ENCODE peak calls at places on chromosomes 7 and 10, in six cellular contexts. M is BE2C, O is mesendoderm, N is right lobe of liver, S is A549, K is PC-9. B is an unnamed sample.

GRCh38 chr7:73799282-73800141 is 29.4 kb upstream of the CLDN3 start:
- DNase-seq in M (no peak), O (peak), N (no peak), S (no peak), K (peak), B (no peak)

GRCh38 chr10:34507217-34507616 is 307.9 kb downstream of the PARD3 start:
- DNase-seq in M (no peak), O (peak), N (no peak), S (no peak), K (no peak), B (no peak)

GRCh38 chr7:15684036-15684815 is 2.3 kb downstream of the MEOX2 start:
- DNase-seq in M (no peak), O (no peak), N (no peak), S (no peak), K (no peak), B (no peak)

GRCh38 chr7:101395376-101395775 is 32.7 kb downstream of the COL26A1 start:
- DNase-seq in M (no peak), O (no peak), N (no peak), S (no peak), K (no peak), B (no peak)

GRCh38 chr7:36048141-36048901 is 104.7 kb upstream of the EEPD1 start:
- DNase-seq in M (no peak), O (no peak), N (no peak), S (no peak), K (peak), B (peak)

GRCh38 chr7:96118449-96119001 is 203.4 kb downstream of the SLC25A13 start:
- DNase-seq in M (no peak), O (peak), N (no peak), S (no peak), K (no peak), B (no peak)

GRCh38 chr7:139598642-139599041 is 75.2 kb downstream of the CLEC2L start:
- DNase-seq in M (no peak), O (no peak), N (no peak), S (no peak), K (peak), B (no peak)

GRCh38 chr7:21766218-21766617 is 179.5 kb downstream of the CDCA7L start:
- DNase-seq in M (no peak), O (no peak), N (no peak), S (no peak), K (no peak), B (no peak)

GRCh38 chr7:36190447-36191291 is 37.6 kb downstream of the EEPD1 start:
- DNase-seq in M (no peak), O (no peak), N (peak), S (no peak), K (no peak), B (no peak)

GRCh38 chr10:101780818-101781654 is 2.2 kb downstream of the NPM3 start:
- DNase-seq in M (peak), O (peak), N (peak), S (peak), K (no peak), B (no peak)

GRCh38 chr7:34371922-34372321 is 286.1 kb upstream of the NPSR1 start:
- DNase-seq in M (no peak), O (no peak), N (no peak), S (no peak), K (no peak), B (no peak)

GRCh38 chr7:128203710-128204214 is 37.3 kb upstream of the LEP start:
- DNase-seq in M (no peak), O (no peak), N (no peak), S (no peak), K (no peak), B (no peak)

GRCh38 chr10:28722065-28722803 is 44.9 kb downstream of the BAMBI start:
- DNase-seq in M (peak), O (peak), N (peak), S (peak), K (no peak), B (no peak)

GRCh38 chr7:42219447-42219846 is 17.6 kb downstream of the GLI3 start:
- DNase-seq in M (no peak), O (no peak), N (no peak), S (no peak), K (no peak), B (no peak)

GRCh38 chr7:74343281-74344127 is 54.3 kb downstream of the CLIP2 start:
- DNase-seq in M (no peak), O (no peak), N (no peak), S (peak), K (peak), B (peak)

GRCh38 chr7:95411036-95411435 is 14.9 kb upstream of the PON3 start:
- DNase-seq in M (no peak), O (no peak), N (no peak), S (no peak), K (no peak), B (peak)

GRCh38 chr10:50432610-50433009 is 181.3 kb upstream of the ASAH2 start:
- DNase-seq in M (no peak), O (no peak), N (no peak), S (no peak), K (no peak), B (no peak)

GRCh38 chr10:50426485-50426884 is 175.2 kb upstream of the ASAH2 start:
- DNase-seq in M (no peak), O (no peak), N (no peak), S (no peak), K (no peak), B (no peak)

GRCh38 chr10:50431791-50432190 is 180.5 kb upstream of the ASAH2 start:
- DNase-seq in M (no peak), O (no peak), N (no peak), S (no peak), K (no peak), B (peak)

GRCh38 chr10:50432206-50432605 is 180.9 kb upstream of the ASAH2 start:
- DNase-seq in M (no peak), O (no peak), N (no peak), S (no peak), K (no peak), B (no peak)

GRCh38 chr10:50431118-50431517 is 179.8 kb upstream of the ASAH2 start:
- DNase-seq in M (no peak), O (no peak), N (no peak), S (no peak), K (peak), B (no peak)
- H3K4me3 ChIP-seq in M (no peak), O (no peak), N (no peak), S (no peak), K (no peak), B (no peak)

DNA sequence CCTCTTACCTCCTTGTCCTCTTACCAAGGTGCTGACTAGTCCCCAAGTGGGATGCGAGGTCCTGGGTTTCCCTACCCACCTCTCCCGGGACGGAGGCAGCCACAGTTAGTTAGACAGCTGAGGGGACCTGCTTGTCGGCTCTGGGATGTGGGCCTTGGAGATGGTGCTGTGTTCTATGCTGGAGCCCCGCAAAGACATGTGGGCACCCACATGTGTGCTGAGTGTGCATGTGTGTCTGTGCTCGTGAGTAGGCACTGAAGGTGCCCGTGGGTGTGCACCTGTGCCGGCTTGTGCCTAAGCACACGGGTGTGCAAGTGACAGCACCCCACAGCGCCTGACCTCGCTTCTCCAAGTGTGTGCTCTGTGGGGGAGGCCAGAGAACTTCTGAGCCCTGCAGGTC is 62.2 kb downstream of the NEURL1 start:
- DNase-seq in M (no peak), O (no peak), N (no peak), S (no peak), K (no peak), B (no peak)
- H3K4me3 ChIP-seq in M (peak), O (no peak), N (no peak), S (peak), K (peak), B (no peak)

GRCh38 chr10:119007211-119007574 is 22.3 kb upstream of the NANOS1 start:
- DNase-seq in M (no peak), O (no peak), N (no peak), S (no peak), K (no peak), B (no peak)
- H3K4me3 ChIP-seq in M (peak), O (no peak), N (no peak), S (no peak), K (no peak), B (no peak)

DNA sequence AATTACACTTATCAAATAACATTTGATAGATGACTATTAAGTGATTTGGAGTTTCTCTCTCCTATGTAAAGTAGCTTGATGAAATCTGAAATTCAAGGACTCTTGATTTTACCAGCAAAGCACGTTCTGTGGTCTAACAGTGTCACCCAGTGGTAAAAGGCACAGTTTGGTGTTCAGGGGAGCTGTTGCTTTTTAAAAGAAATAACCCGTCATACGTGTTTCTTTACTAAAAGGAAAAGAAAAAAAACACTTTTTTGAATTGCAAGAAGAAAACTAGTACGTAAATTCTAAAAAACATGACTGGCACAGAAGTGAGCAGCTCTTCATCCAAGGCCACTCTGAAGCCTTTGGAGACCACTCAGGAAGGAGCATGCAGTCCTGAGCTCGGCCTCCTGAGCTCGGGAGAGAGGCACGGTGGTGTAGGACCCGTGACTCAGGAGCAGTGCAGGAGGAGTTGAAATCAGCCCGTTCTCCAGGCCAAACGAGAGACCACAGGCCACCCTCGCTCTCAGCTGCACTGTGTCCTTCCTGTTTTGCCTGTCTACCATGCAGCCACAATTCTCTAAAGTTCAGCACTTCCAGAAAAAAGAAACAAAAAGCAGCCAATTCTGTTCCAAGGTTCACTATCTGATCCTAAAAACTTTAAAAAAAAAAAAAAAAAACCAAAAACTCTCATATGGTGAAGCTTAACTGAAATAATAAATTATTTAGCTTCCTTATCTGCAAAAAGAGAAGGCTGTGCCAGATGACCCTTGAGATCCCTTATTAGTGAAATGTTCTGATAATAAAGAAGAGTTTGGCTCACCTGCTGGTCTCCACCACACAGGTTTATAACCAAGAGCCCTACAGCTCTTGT is 212.6 kb upstream of the FRMD4A start:
- DNase-seq in M (no peak), O (peak), N (peak), S (no peak), K (no peak), B (no peak)
- H3K4me3 ChIP-seq in M (no peak), O (no peak), N (no peak), S (no peak), K (no peak), B (no peak)

B was measured in skeletal muscle cell.